ENCODE peak calls at places on chromosomes 13 and 19, in five cellular contexts. One of them, this sample, is unnamed.

GRCh38 chr19:13665125-13665903 is 99.0 kb upstream of the MRI1 start:
- DNase-seq in H9: no peak
- DNase-seq in neuronal stem cell: no peak
- DNase-seq in IMR-90: no peak
- DNase-seq in mesendoderm: no peak
- DNase-seq in this sample: no peak

GRCh38 chr13:23848019-23848418 is 41.2 kb downstream of the MIPEP start:
- DNase-seq in IMR-90: no peak
- DNase-seq in mesendoderm: no peak
- DNase-seq in neuronal stem cell: no peak
- DNase-seq in H9: no peak
- DNase-seq in this sample: no peak

GRCh38 chr19:51637362-51637978 is 7.3 kb upstream of the SIGLEC5 start:
- DNase-seq in neuronal stem cell: no peak
- DNase-seq in mesendoderm: peak; percentile 10
- DNase-seq in IMR-90: no peak
- DNase-seq in H9: no peak
- DNase-seq in this sample: peak; percentile 11

GRCh38 chr19:51503428-51503827 is 1.8 kb upstream of the SIGLEC12 start:
- DNase-seq in IMR-90: no peak
- DNase-seq in mesendoderm: no peak
- DNase-seq in H9: no peak
- DNase-seq in neuronal stem cell: no peak
- DNase-seq in this sample: no peak

GRCh38 chr19:39192846-39193245 is 3.9 kb upstream of the NCCRP1 start:
- DNase-seq in IMR-90: no peak
- DNase-seq in H9: no peak
- DNase-seq in mesendoderm: no peak
- DNase-seq in neuronal stem cell: no peak
- DNase-seq in this sample: no peak

GRCh38 chr13:98821372-98822237 is 69.1 kb upstream of the SLC15A1 start:
- DNase-seq in H9: no peak
- DNase-seq in IMR-90: no peak
- DNase-seq in mesendoderm: no peak
- DNase-seq in neuronal stem cell: no peak
- DNase-seq in this sample: peak; percentile 7

GRCh38 chr13:80669112-80669511 is 328.2 kb upstream of the SPRY2 start:
- DNase-seq in mesendoderm: no peak
- DNase-seq in H9: no peak
- DNase-seq in IMR-90: no peak
- DNase-seq in neuronal stem cell: no peak
- DNase-seq in this sample: no peak

GRCh38 chr13:33208290-33208990 is 77.1 kb downstream of the STARD13 start:
- DNase-seq in H9: no peak
- DNase-seq in mesendoderm: no peak
- DNase-seq in IMR-90: no peak
- DNase-seq in neuronal stem cell: no peak
- DNase-seq in this sample: peak; percentile 24

GRCh38 chr19:48735031-48735615 is 5.3 kb downstream of the RASIP1 start:
- DNase-seq in IMR-90: no peak
- DNase-seq in neuronal stem cell: no peak
- DNase-seq in mesendoderm: peak; percentile 92
- DNase-seq in H9: peak; percentile 86
- DNase-seq in this sample: peak; percentile 78

GRCh38 chr19:7257148-7258041 is 36.8 kb downstream of the INSR start:
- DNase-seq in IMR-90: peak; percentile 67
- DNase-seq in H9: no peak
- DNase-seq in mesendoderm: peak; percentile 93
- DNase-seq in neuronal stem cell: no peak
- DNase-seq in this sample: peak; percentile 28

GRCh38 chr13:50531917-50532899 is 311.3 kb downstream of the DLEU7 start:
- DNase-seq in IMR-90: peak; percentile 62
- DNase-seq in mesendoderm: no peak
- DNase-seq in H9: no peak
- DNase-seq in neuronal stem cell: no peak
- DNase-seq in this sample: no peak

GRCh38 chr13:106464076-106464475 is 71.4 kb downstream of the EFNB2 start:
- DNase-seq in IMR-90: no peak
- DNase-seq in neuronal stem cell: no peak
- DNase-seq in H9: no peak
- DNase-seq in mesendoderm: no peak
- DNase-seq in this sample: peak; percentile 30

GRCh38 chr13:30314562-30314961 is 7.2 kb upstream of the KATNAL1 start:
- DNase-seq in mesendoderm: no peak
- DNase-seq in H9: no peak
- DNase-seq in neuronal stem cell: no peak
- DNase-seq in IMR-90: no peak
- DNase-seq in this sample: no peak
- H3K4me2 ChIP-seq in mesendoderm: no peak overlapping the region
- H3K4me2 ChIP-seq in H9: no peak overlapping the region
- H3K4me2 ChIP-seq in neuronal stem cell: no peak overlapping the region
- H3K4me2 ChIP-seq in IMR-90: no peak overlapping the region
- H3K4me2 ChIP-seq in this sample: no peak overlapping the region

GRCh38 chr13:51584731-51585191 is 499 bp downstream of the WDFY2 start:
- DNase-seq in mesendoderm: peak; percentile 83
- DNase-seq in H9: peak; percentile 76
- DNase-seq in IMR-90: peak; percentile 37
- DNase-seq in neuronal stem cell: peak; percentile 72
- DNase-seq in this sample: peak; percentile 65
- H3K18ac ChIP-seq in mesendoderm: peak overlapping the region; percentile 3
- H3K18ac ChIP-seq in H9: no peak overlapping the region
- H3K18ac ChIP-seq in IMR-90: peak overlapping the region; percentile 62
- H3K18ac ChIP-seq in neuronal stem cell: peak overlapping the region; percentile 96
- H3K18ac ChIP-seq in this sample: peak overlapping the region; percentile 70

GRCh38 chr13:75872970-75873369 is 236.8 kb downstream of the LMO7 start:
- DNase-seq in IMR-90: no peak
- DNase-seq in mesendoderm: no peak
- DNase-seq in H9: no peak
- DNase-seq in neuronal stem cell: no peak
- DNase-seq in this sample: no peak

GRCh38 chr13:75873499-75873898 is 237.4 kb downstream of the LMO7 start:
- DNase-seq in IMR-90: no peak
- DNase-seq in H9: no peak
- DNase-seq in neuronal stem cell: no peak
- DNase-seq in mesendoderm: no peak
- DNase-seq in this sample: no peak

GRCh38 chr13:75876371-75877050 is 240.4 kb downstream of the LMO7 start:
- DNase-seq in H9: peak; percentile 72
- DNase-seq in IMR-90: peak; percentile 73
- DNase-seq in mesendoderm: peak; percentile 81
- DNase-seq in neuronal stem cell: peak; percentile 47
- DNase-seq in this sample: peak; percentile 71

GRCh38 chr13:75877092-75877491 is 241.0 kb downstream of the LMO7 start:
- DNase-seq in IMR-90: no peak
- DNase-seq in mesendoderm: no peak
- DNase-seq in H9: no peak
- DNase-seq in neuronal stem cell: peak; percentile 8
- DNase-seq in this sample: no peak

DNA sequence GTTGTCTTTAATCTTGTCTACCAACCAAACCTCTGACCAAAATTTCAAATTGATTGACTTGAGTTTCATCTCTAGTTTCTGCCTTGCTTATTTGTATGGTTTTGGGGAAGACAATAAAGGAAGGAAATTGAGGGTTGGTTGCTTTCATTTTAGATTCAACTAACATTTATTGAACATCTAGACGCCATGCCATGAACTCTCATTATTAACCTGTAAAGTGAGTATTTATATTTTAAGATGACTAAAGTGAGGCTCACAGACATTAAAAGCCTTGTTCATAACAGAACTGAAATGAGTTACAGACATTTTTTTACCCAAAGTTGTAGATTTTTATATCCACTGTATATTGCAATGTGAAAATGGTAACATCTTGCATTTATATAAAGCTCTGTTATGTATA is 239.3 kb downstream of the LMO7 start:
- DNase-seq in IMR-90: no peak
- DNase-seq in neuronal stem cell: no peak
- DNase-seq in mesendoderm: no peak
- DNase-seq in H9: no peak
- DNase-seq in this sample: no peak
- H3K4me2 ChIP-seq in IMR-90: no peak overlapping the region
- H3K4me2 ChIP-seq in neuronal stem cell: no peak overlapping the region
- H3K4me2 ChIP-seq in mesendoderm: no peak overlapping the region
- H3K4me2 ChIP-seq in H9: no peak overlapping the region
- H3K4me2 ChIP-seq in this sample: no peak overlapping the region

DNA sequence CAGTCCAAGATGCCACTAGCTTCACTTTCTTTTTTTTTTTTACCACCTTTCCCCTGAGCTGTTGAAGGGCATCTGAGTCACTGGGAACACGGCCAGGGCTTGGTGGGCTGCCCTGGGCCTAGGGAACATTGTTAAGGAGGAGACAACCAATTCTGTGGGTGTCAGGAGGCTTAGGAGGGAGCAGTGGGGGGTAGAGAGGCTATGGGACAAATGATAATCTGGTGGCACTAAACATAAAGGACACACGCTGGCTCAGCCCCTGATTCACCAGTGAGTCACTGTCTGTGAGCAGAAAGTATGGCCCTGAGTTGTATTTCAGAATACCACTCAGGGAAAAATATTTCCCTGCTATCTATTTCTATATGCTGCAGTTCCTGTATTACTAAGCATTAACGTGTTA is 207.8 kb downstream of the DCLK1 start:
- DNase-seq in IMR-90: peak; percentile 68
- DNase-seq in mesendoderm: no peak
- DNase-seq in neuronal stem cell: no peak
- DNase-seq in H9: no peak
- DNase-seq in this sample: peak; percentile 7
- H3K18ac ChIP-seq in IMR-90: no peak overlapping the region
- H3K18ac ChIP-seq in mesendoderm: peak overlapping the region; percentile 53
- H3K18ac ChIP-seq in neuronal stem cell: no peak overlapping the region
- H3K18ac ChIP-seq in H9: no peak overlapping the region
- H3K18ac ChIP-seq in this sample: no peak overlapping the region